ENCODE peak calls at places on chromosomes 1 and 21, in eight cellular contexts. One of them, this sample, is unnamed.

GRCh38 chr21:45317401-45318145 is 29.9 kb upstream of the POFUT2 start:
- DNase-seq in nephron progenitor cell: no peak
- DNase-seq in NCI-H446: no peak
- DNase-seq in Panc1: no peak
- DNase-seq in activated naive CD8-positive, alpha-beta T cell treated with anti-CD3 and anti-CD28 coated beads for 36 hours: no peak
- DNase-seq in right lobe of liver: no peak
- DNase-seq in COR-L47: no peak
- DNase-seq in RPMI7951: peak; percentile 93
- DNase-seq in this sample: peak; percentile 43

GRCh38 chr21:34280389-34280795 is 83.4 kb upstream of the KCNE2 start:
- DNase-seq in Panc1: no peak
- DNase-seq in activated naive CD8-positive, alpha-beta T cell treated with anti-CD3 and anti-CD28 coated beads for 36 hours: no peak
- DNase-seq in NCI-H446: peak; percentile 78
- DNase-seq in RPMI7951: no peak
- DNase-seq in COR-L47: no peak
- DNase-seq in right lobe of liver: no peak
- DNase-seq in nephron progenitor cell: no peak
- DNase-seq in this sample: no peak

GRCh38 chr1:201954263-201955008 is 867 bp upstream of the TIMM17A start:
- DNase-seq in right lobe of liver: no peak
- DNase-seq in nephron progenitor cell: no peak
- DNase-seq in activated naive CD8-positive, alpha-beta T cell treated with anti-CD3 and anti-CD28 coated beads for 36 hours: no peak
- DNase-seq in COR-L47: peak; percentile 1
- DNase-seq in Panc1: no peak
- DNase-seq in NCI-H446: no peak
- DNase-seq in RPMI7951: peak; percentile 15
- DNase-seq in this sample: no peak

GRCh38 chr1:174939771-174940545 is 59.8 kb upstream of the CACYBP start:
- DNase-seq in right lobe of liver: no peak
- DNase-seq in NCI-H446: no peak
- DNase-seq in activated naive CD8-positive, alpha-beta T cell treated with anti-CD3 and anti-CD28 coated beads for 36 hours: no peak
- DNase-seq in nephron progenitor cell: no peak
- DNase-seq in COR-L47: no peak
- DNase-seq in RPMI7951: no peak
- DNase-seq in Panc1: no peak
- DNase-seq in this sample: no peak

GRCh38 chr1:90458023-90458422 is 259.1 kb downstream of the BARHL2 start:
- DNase-seq in right lobe of liver: no peak
- DNase-seq in nephron progenitor cell: no peak
- DNase-seq in NCI-H446: no peak
- DNase-seq in RPMI7951: no peak
- DNase-seq in COR-L47: no peak
- DNase-seq in activated naive CD8-positive, alpha-beta T cell treated with anti-CD3 and anti-CD28 coated beads for 36 hours: no peak
- DNase-seq in Panc1: no peak
- DNase-seq in this sample: no peak

GRCh38 chr1:244106837-244107491 is 55.9 kb downstream of the ZBTB18 start:
- DNase-seq in RPMI7951: no peak
- DNase-seq in activated naive CD8-positive, alpha-beta T cell treated with anti-CD3 and anti-CD28 coated beads for 36 hours: no peak
- DNase-seq in Panc1: no peak
- DNase-seq in right lobe of liver: no peak
- DNase-seq in nephron progenitor cell: no peak
- DNase-seq in NCI-H446: peak; percentile 49
- DNase-seq in COR-L47: no peak
- DNase-seq in this sample: no peak

GRCh38 chr1:94827434-94827833 is 7.3 kb downstream of the SLC44A3 start:
- DNase-seq in Panc1: no peak
- DNase-seq in RPMI7951: no peak
- DNase-seq in NCI-H446: no peak
- DNase-seq in activated naive CD8-positive, alpha-beta T cell treated with anti-CD3 and anti-CD28 coated beads for 36 hours: no peak
- DNase-seq in COR-L47: peak; percentile 33
- DNase-seq in right lobe of liver: no peak
- DNase-seq in nephron progenitor cell: no peak
- DNase-seq in this sample: no peak

GRCh38 chr1:100936194-100936967 is 40.5 kb downstream of the SLC30A7 start:
- DNase-seq in Panc1: no peak
- DNase-seq in activated naive CD8-positive, alpha-beta T cell treated with anti-CD3 and anti-CD28 coated beads for 36 hours: no peak
- DNase-seq in nephron progenitor cell: no peak
- DNase-seq in COR-L47: no peak
- DNase-seq in RPMI7951: no peak
- DNase-seq in right lobe of liver: no peak
- DNase-seq in NCI-H446: no peak
- DNase-seq in this sample: no peak

GRCh38 chr1:185409763-185410528 is 92.9 kb upstream of the IVNS1ABP start:
- DNase-seq in NCI-H446: no peak
- DNase-seq in Panc1: no peak
- DNase-seq in activated naive CD8-positive, alpha-beta T cell treated with anti-CD3 and anti-CD28 coated beads for 36 hours: no peak
- DNase-seq in COR-L47: no peak
- DNase-seq in nephron progenitor cell: no peak
- DNase-seq in right lobe of liver: no peak
- DNase-seq in RPMI7951: peak; percentile 71
- DNase-seq in this sample: no peak

GRCh38 chr21:45076245-45076661 is 1.9 kb downstream of the ADARB1 start:
- DNase-seq in RPMI7951: peak; percentile 18
- DNase-seq in NCI-H446: no peak
- DNase-seq in right lobe of liver: no peak
- DNase-seq in Panc1: no peak
- DNase-seq in COR-L47: no peak
- DNase-seq in activated naive CD8-positive, alpha-beta T cell treated with anti-CD3 and anti-CD28 coated beads for 36 hours: no peak
- DNase-seq in nephron progenitor cell: no peak
- DNase-seq in this sample: no peak

GRCh38 chr21:32427958-32428623 is 15.6 kb downstream of the EVA1C start:
- DNase-seq in right lobe of liver: no peak
- DNase-seq in RPMI7951: peak; percentile 15
- DNase-seq in nephron progenitor cell: no peak
- DNase-seq in NCI-H446: no peak
- DNase-seq in Panc1: no peak
- DNase-seq in activated naive CD8-positive, alpha-beta T cell treated with anti-CD3 and anti-CD28 coated beads for 36 hours: no peak
- DNase-seq in COR-L47: no peak
- DNase-seq in this sample: no peak

GRCh38 chr1:25765152-25765909 is 34.7 kb upstream of the SELENON start:
- DNase-seq in NCI-H446: no peak
- DNase-seq in right lobe of liver: no peak
- DNase-seq in activated naive CD8-positive, alpha-beta T cell treated with anti-CD3 and anti-CD28 coated beads for 36 hours: no peak
- DNase-seq in RPMI7951: no peak
- DNase-seq in Panc1: no peak
- DNase-seq in nephron progenitor cell: no peak
- DNase-seq in COR-L47: no peak
- DNase-seq in this sample: no peak

GRCh38 chr1:188958461-188959115 is 1519.1 kb downstream of the BRINP3 start:
- DNase-seq in right lobe of liver: no peak
- DNase-seq in NCI-H446: no peak
- DNase-seq in activated naive CD8-positive, alpha-beta T cell treated with anti-CD3 and anti-CD28 coated beads for 36 hours: no peak
- DNase-seq in COR-L47: no peak
- DNase-seq in nephron progenitor cell: no peak
- DNase-seq in RPMI7951: no peak
- DNase-seq in Panc1: no peak
- DNase-seq in this sample: no peak

GRCh38 chr1:238438296-238439275 is 547.9 kb upstream of the ZP4 start:
- DNase-seq in activated naive CD8-positive, alpha-beta T cell treated with anti-CD3 and anti-CD28 coated beads for 36 hours: no peak
- DNase-seq in nephron progenitor cell: no peak
- DNase-seq in COR-L47: no peak
- DNase-seq in NCI-H446: no peak
- DNase-seq in RPMI7951: no peak
- DNase-seq in Panc1: no peak
- DNase-seq in right lobe of liver: no peak
- DNase-seq in this sample: no peak

GRCh38 chr1:225366552-225366951 is 61.3 kb downstream of the LBR start:
- DNase-seq in activated naive CD8-positive, alpha-beta T cell treated with anti-CD3 and anti-CD28 coated beads for 36 hours: no peak
- DNase-seq in RPMI7951: no peak
- DNase-seq in nephron progenitor cell: no peak
- DNase-seq in right lobe of liver: no peak
- DNase-seq in COR-L47: no peak
- DNase-seq in Panc1: no peak
- DNase-seq in NCI-H446: no peak
- DNase-seq in this sample: no peak

GRCh38 chr1:207983044-207983443 is 72.1 kb upstream of the CD34 start:
- DNase-seq in Panc1: no peak
- DNase-seq in NCI-H446: no peak
- DNase-seq in COR-L47: no peak
- DNase-seq in RPMI7951: no peak
- DNase-seq in nephron progenitor cell: no peak
- DNase-seq in right lobe of liver: no peak
- DNase-seq in activated naive CD8-positive, alpha-beta T cell treated with anti-CD3 and anti-CD28 coated beads for 36 hours: no peak
- DNase-seq in this sample: no peak

GRCh38 chr1:3105167-3105863 is 36.3 kb downstream of the PRDM16 start:
- DNase-seq in right lobe of liver: no peak
- DNase-seq in COR-L47: no peak
- DNase-seq in RPMI7951: no peak
- DNase-seq in activated naive CD8-positive, alpha-beta T cell treated with anti-CD3 and anti-CD28 coated beads for 36 hours: no peak
- DNase-seq in Panc1: no peak
- DNase-seq in NCI-H446: no peak
- DNase-seq in nephron progenitor cell: peak; percentile 83
- DNase-seq in this sample: no peak

GRCh38 chr1:36092166-36092797 is 3.6 kb downstream of the ADPRS start:
- DNase-seq in NCI-H446: no peak
- DNase-seq in right lobe of liver: no peak
- DNase-seq in nephron progenitor cell: no peak
- DNase-seq in COR-L47: no peak
- DNase-seq in activated naive CD8-positive, alpha-beta T cell treated with anti-CD3 and anti-CD28 coated beads for 36 hours: no peak
- DNase-seq in RPMI7951: no peak
- DNase-seq in Panc1: no peak
- DNase-seq in this sample: peak; percentile 67

GRCh38 chr1:162357681-162358266 is 18.9 kb downstream of the SPATA46 start:
- DNase-seq in right lobe of liver: no peak
- DNase-seq in NCI-H446: peak; percentile 60
- DNase-seq in activated naive CD8-positive, alpha-beta T cell treated with anti-CD3 and anti-CD28 coated beads for 36 hours: no peak
- DNase-seq in Panc1: no peak
- DNase-seq in RPMI7951: peak; percentile 44
- DNase-seq in COR-L47: peak; percentile 13
- DNase-seq in nephron progenitor cell: no peak
- DNase-seq in this sample: no peak

GRCh38 chr1:918843-919242 is 4.9 kb upstream of the SAMD11 start:
- DNase-seq in nephron progenitor cell: no peak
- DNase-seq in COR-L47: no peak
- DNase-seq in Panc1: no peak
- DNase-seq in NCI-H446: no peak
- DNase-seq in activated naive CD8-positive, alpha-beta T cell treated with anti-CD3 and anti-CD28 coated beads for 36 hours: no peak
- DNase-seq in right lobe of liver: no peak
- DNase-seq in RPMI7951: no peak
- DNase-seq in this sample: no peak

GRCh38 chr1:222454196-222454595 is 93.7 kb downstream of the HHIPL2 start:
- DNase-seq in NCI-H446: no peak
- DNase-seq in RPMI7951: no peak
- DNase-seq in right lobe of liver: no peak
- DNase-seq in Panc1: no peak
- DNase-seq in COR-L47: no peak
- DNase-seq in nephron progenitor cell: no peak
- DNase-seq in activated naive CD8-positive, alpha-beta T cell treated with anti-CD3 and anti-CD28 coated beads for 36 hours: no peak
- DNase-seq in this sample: no peak

GRCh38 chr1:27408151-27408550 is 15.7 kb downstream of the GPR3 start:
- DNase-seq in nephron progenitor cell: no peak
- DNase-seq in COR-L47: no peak
- DNase-seq in NCI-H446: no peak
- DNase-seq in Panc1: no peak
- DNase-seq in activated naive CD8-positive, alpha-beta T cell treated with anti-CD3 and anti-CD28 coated beads for 36 hours: no peak
- DNase-seq in RPMI7951: peak; percentile 91
- DNase-seq in right lobe of liver: no peak
- DNase-seq in this sample: no peak

GRCh38 chr1:39631361-39632331 is 7.8 kb downstream of the HEYL start:
- DNase-seq in COR-L47: no peak
- DNase-seq in nephron progenitor cell: no peak
- DNase-seq in right lobe of liver: no peak
- DNase-seq in activated naive CD8-positive, alpha-beta T cell treated with anti-CD3 and anti-CD28 coated beads for 36 hours: no peak
- DNase-seq in RPMI7951: no peak
- DNase-seq in Panc1: no peak
- DNase-seq in NCI-H446: no peak
- DNase-seq in this sample: no peak

GRCh38 chr21:46171996-46172862 is 12.0 kb downstream of the SPATC1L start:
- DNase-seq in right lobe of liver: no peak
- DNase-seq in activated naive CD8-positive, alpha-beta T cell treated with anti-CD3 and anti-CD28 coated beads for 36 hours: no peak
- DNase-seq in nephron progenitor cell: no peak
- DNase-seq in COR-L47: no peak
- DNase-seq in Panc1: no peak
- DNase-seq in RPMI7951: no peak
- DNase-seq in NCI-H446: no peak
- DNase-seq in this sample: no peak

GRCh38 chr1:190138711-190139110 is 339.0 kb downstream of the BRINP3 start:
- DNase-seq in right lobe of liver: no peak
- DNase-seq in COR-L47: no peak
- DNase-seq in Panc1: no peak
- DNase-seq in activated naive CD8-positive, alpha-beta T cell treated with anti-CD3 and anti-CD28 coated beads for 36 hours: no peak
- DNase-seq in RPMI7951: no peak
- DNase-seq in nephron progenitor cell: no peak
- DNase-seq in NCI-H446: no peak
- DNase-seq in this sample: no peak

GRCh38 chr1:179793281-179793680 is 50.2 kb downstream of the FAM163A start:
- DNase-seq in right lobe of liver: no peak
- DNase-seq in NCI-H446: no peak
- DNase-seq in COR-L47: no peak
- DNase-seq in Panc1: no peak
- DNase-seq in nephron progenitor cell: no peak
- DNase-seq in RPMI7951: no peak
- DNase-seq in activated naive CD8-positive, alpha-beta T cell treated with anti-CD3 and anti-CD28 coated beads for 36 hours: no peak
- DNase-seq in this sample: no peak

This sample was measured in spleen.